ENCODE peak calls at places on chromosomes 7 and 10, in seven cellular contexts. J is HepG2, T is GM12878, A is ascending aorta, G is brain microvascular endothelial cell, V is IMR-90, S is astrocyte. M is an unnamed sample.

GRCh38 chr7:96920713-96921112 is 84.6 kb upstream of the DLX6 start:
- DNase-seq in J (no peak), T (no peak), A (no peak), G (no peak), V (no peak), S (no peak), M (no peak)

GRCh38 chr7:118059209-118059608 is 124.8 kb upstream of the LSM8 start:
- DNase-seq in J (no peak), T (no peak), A (no peak), G (no peak), V (peak; percentile 14), S (no peak), M (peak; percentile 3)

GRCh38 chr10:12376211-12376610 is 26.9 kb downstream of the CAMK1D start:
- DNase-seq in J (no peak), T (no peak), A (no peak), G (no peak), V (no peak), S (no peak), M (no peak)

GRCh38 chr10:12337973-12338372 is 11.4 kb upstream of the CAMK1D start:
- DNase-seq in J (no peak), T (no peak), A (no peak), G (no peak), V (peak; percentile 32), S (peak; percentile 80), M (no peak)

GRCh38 chr10:89414879-89415821 is 782 bp downstream of the IFIT5 start:
- DNase-seq in J (no peak), T (no peak), A (no peak), G (peak; percentile 12), V (peak; percentile 32), S (peak; percentile 21), M (peak; percentile 43)

GRCh38 chr7:95229301-95229700 is 95.0 kb downstream of the PON1 start:
- DNase-seq in J (no peak), T (no peak), A (no peak), G (peak; percentile 52), V (no peak), S (no peak), M (no peak)

GRCh38 chr10:78648256-78648860 is 420.4 kb upstream of the ZMIZ1 start:
- DNase-seq in J (no peak), T (no peak), A (no peak), G (no peak), V (peak; percentile 55), S (peak; percentile 74), M (peak; percentile 54)

GRCh38 chr10:101578192-101578591 is 9.9 kb downstream of the POLL start:
- DNase-seq in J (no peak), T (no peak), A (no peak), G (no peak), V (no peak), S (no peak), M (no peak)

GRCh38 chr7:37943905-37944736 is 23.7 kb downstream of the EPDR1 start:
- DNase-seq in J (peak; percentile 92), T (peak; percentile 54), A (no peak), G (no peak), V (no peak), S (peak; percentile 21), M (no peak)

GRCh38 chr10:3321123-3321522 is 148.5 kb upstream of the PITRM1 start:
- DNase-seq in J (no peak), T (no peak), A (no peak), G (no peak), V (no peak), S (no peak), M (no peak)

GRCh38 chr10:121735248-121735647 is 137.0 kb upstream of the FGFR2 start:
- DNase-seq in J (no peak), T (no peak), A (no peak), G (no peak), V (no peak), S (no peak), M (no peak)

GRCh38 chr7:5590596-5591546 is 167.2 kb upstream of the TNRC18 start:
- DNase-seq in J (no peak), T (no peak), A (no peak), G (no peak), V (peak; percentile 57), S (no peak), M (no peak)
- H3K4me3 ChIP-seq in J (peak overlapping the region; percentile 25), T (peak overlapping the region; percentile 99), A (peak overlapping the region; percentile 77), G (no peak overlapping the region), V (no peak overlapping the region), S (no peak overlapping the region), M (no peak overlapping the region)

DNA sequence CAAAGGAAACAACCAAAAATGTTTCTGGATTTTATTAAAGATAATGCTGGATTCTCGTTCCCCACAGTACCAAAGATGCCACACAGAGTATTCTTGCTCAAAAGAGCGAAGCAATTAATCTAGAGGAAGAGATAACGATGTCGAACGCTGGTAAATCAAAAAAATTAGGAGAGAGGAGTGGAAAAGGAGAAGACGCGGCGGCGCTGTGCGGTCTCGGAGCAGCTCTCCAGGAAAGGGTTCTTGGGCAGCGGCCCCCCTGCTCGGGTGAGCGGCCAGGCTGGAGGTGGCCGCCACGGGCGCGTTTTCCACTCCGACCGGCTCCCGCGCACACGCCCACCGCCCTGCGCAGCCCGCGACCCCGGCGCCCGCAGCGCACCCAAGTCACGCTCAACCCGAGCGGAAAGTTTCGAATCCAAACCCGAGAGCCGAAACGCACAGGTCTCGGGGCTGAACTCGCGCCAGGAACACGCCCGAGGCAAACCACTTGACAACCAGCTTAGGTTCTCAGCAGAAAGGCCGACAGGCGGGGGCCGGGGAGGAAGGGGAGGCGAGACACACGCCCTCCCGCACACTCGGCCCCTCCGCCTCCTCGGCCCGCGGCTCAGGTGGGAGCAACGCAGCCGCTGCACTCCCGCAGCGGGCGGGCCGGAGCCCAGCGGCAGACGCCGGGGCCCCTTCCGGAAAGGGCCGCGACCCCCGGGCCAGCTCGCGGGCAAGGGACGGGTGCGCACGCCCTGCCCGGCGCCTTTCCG is 924 bp downstream of the SRPK2 start:
- DNase-seq in J (peak; percentile 28), T (no peak), A (no peak), G (peak; percentile 40), V (peak; percentile 28), S (peak; percentile 35), M (peak; percentile 34)
- TF ChIP-seq CTCF in J (peak; percentile 22), T (no peak), A (no peak), G (no peak), V (no peak), S (no peak), M (no peak)

DNA sequence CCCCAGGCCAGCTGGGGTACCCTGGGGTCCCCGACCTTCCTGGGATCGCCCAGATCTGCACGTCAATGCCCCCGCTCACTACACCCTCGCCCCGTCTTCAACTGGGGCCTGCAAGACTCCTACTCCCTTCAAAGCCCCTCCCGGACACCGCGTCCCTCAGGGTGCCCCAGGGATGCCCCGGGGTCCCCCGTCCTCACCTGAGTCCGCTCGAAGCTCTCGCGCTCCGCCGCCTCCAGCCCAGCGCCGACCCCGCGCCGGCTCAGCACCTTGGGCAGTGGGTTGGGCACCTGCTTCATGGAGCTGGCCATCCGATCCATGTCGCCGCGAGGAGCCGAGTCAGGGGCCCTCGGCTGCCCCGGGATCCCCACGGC is at the start of gene HIP1:
- DNase-seq in J (no peak), T (no peak), A (no peak), G (no peak), V (no peak), S (no peak), M (no peak)
- H3K4me3 ChIP-seq in J (peak within 1 kb of the TSS; percentile 96), T (peak within 1 kb of the TSS; percentile 99), A (peak within 1 kb of the TSS; percentile 79), G (peak within 1 kb of the TSS; percentile 88), V (peak within 1 kb of the TSS; percentile 86), S (peak within 1 kb of the TSS; percentile 91), M (peak within 1 kb of the TSS; percentile 91)

GRCh38 chr7:98291717-98292116 is 10.2 kb downstream of the BRI3 start:
- DNase-seq in J (no peak), T (no peak), A (no peak), G (no peak), V (no peak), S (no peak), M (no peak)
- TF ChIP-seq CTCF in J (no peak), T (peak; percentile 26), A (no peak), G (peak; percentile 39), V (peak; percentile 13), S (no peak), M (peak; percentile 19)

GRCh38 chr7:2403014-2403717 is at the start of gene CHST12:
- DNase-seq in J (peak; percentile 82), T (peak; percentile 65), A (peak; percentile 73), G (peak; percentile 88), V (peak; percentile 90), S (peak; percentile 70), M (peak; percentile 91)

GRCh38 chr7:2404714-2405119 is 1.3 kb downstream of the CHST12 start:
- DNase-seq in J (no peak), T (no peak), A (no peak), G (no peak), V (no peak), S (no peak), M (no peak)

GRCh38 chr7:2405601-2406345 is 2.4 kb downstream of the CHST12 start:
- DNase-seq in J (no peak), T (peak; percentile 89), A (no peak), G (no peak), V (no peak), S (no peak), M (no peak)

GRCh38 chr7:2403718-2404648 is 572 bp downstream of the CHST12 start:
- DNase-seq in J (no peak), T (no peak), A (no peak), G (peak; percentile 9), V (peak; percentile 21), S (no peak), M (peak; percentile 30)

GRCh38 chr7:2405201-2405600 is 1.8 kb downstream of the CHST12 start:
- DNase-seq in J (no peak), T (no peak), A (no peak), G (no peak), V (no peak), S (no peak), M (no peak)
- H3K4me3 ChIP-seq in J (peak overlapping the region; percentile 80), T (peak overlapping the region; percentile 70), A (peak overlapping the region; percentile 99), G (no peak overlapping the region), V (no peak overlapping the region), S (no peak overlapping the region), M (no peak overlapping the region)